ENCODE peak calls at places on chromosomes 2 and 18, in ten cellular contexts. One of them, this sample, is unnamed.

GRCh38 chr2:237465515-237466227 is 21.4 kb upstream of the MLPH start:
- DNase-seq in stimulated activated naive CD4-positive, alpha-beta T cell treated with Interleukin-2 at 50 U/mL for 16 hours: no peak
- DNase-seq in EL: peak
- DNase-seq in RKO: peak
- DNase-seq in SK-N-MC: no peak
- DNase-seq in amniotic epithelial cell: peak
- DNase-seq in GM10248: no peak
- DNase-seq in stimulated activated naive CD8-positive, alpha-beta T cell treated with anti-CD3 and anti-CD28 coated beads, Interleukin-15, amount 100 ng/mL, for 72 hours: no peak
- DNase-seq in BJ: peak
- DNase-seq in activated naive CD4-positive, alpha-beta T cell treated with anti-CD3 and anti-CD28 coated beads, Interleukin-2, amount 50 U/mL, for 16 hours: no peak
- DNase-seq in this sample: no peak

GRCh38 chr2:165572155-165572554 is 102.7 kb downstream of the CSRNP3 start:
- DNase-seq in stimulated activated naive CD4-positive, alpha-beta T cell treated with Interleukin-2 at 50 U/mL for 16 hours: no peak
- DNase-seq in EL: no peak
- DNase-seq in RKO: no peak
- DNase-seq in SK-N-MC: no peak
- DNase-seq in amniotic epithelial cell: no peak
- DNase-seq in GM10248: no peak
- DNase-seq in stimulated activated naive CD8-positive, alpha-beta T cell treated with anti-CD3 and anti-CD28 coated beads, Interleukin-15, amount 100 ng/mL, for 72 hours: no peak
- DNase-seq in BJ: no peak
- DNase-seq in activated naive CD4-positive, alpha-beta T cell treated with anti-CD3 and anti-CD28 coated beads, Interleukin-2, amount 50 U/mL, for 16 hours: no peak
- DNase-seq in this sample: no peak

GRCh38 chr2:21819475-21819874 is 695.7 kb downstream of the TDRD15 start:
- DNase-seq in stimulated activated naive CD4-positive, alpha-beta T cell treated with Interleukin-2 at 50 U/mL for 16 hours: no peak
- DNase-seq in EL: peak
- DNase-seq in RKO: no peak
- DNase-seq in SK-N-MC: no peak
- DNase-seq in amniotic epithelial cell: peak
- DNase-seq in GM10248: no peak
- DNase-seq in stimulated activated naive CD8-positive, alpha-beta T cell treated with anti-CD3 and anti-CD28 coated beads, Interleukin-15, amount 100 ng/mL, for 72 hours: no peak
- DNase-seq in BJ: peak
- DNase-seq in activated naive CD4-positive, alpha-beta T cell treated with anti-CD3 and anti-CD28 coated beads, Interleukin-2, amount 50 U/mL, for 16 hours: no peak
- DNase-seq in this sample: no peak

GRCh38 chr2:112606567-112606966 is 22.2 kb downstream of the CHCHD5 start:
- DNase-seq in stimulated activated naive CD4-positive, alpha-beta T cell treated with Interleukin-2 at 50 U/mL for 16 hours: no peak
- DNase-seq in EL: no peak
- DNase-seq in RKO: no peak
- DNase-seq in SK-N-MC: no peak
- DNase-seq in amniotic epithelial cell: peak
- DNase-seq in GM10248: no peak
- DNase-seq in stimulated activated naive CD8-positive, alpha-beta T cell treated with anti-CD3 and anti-CD28 coated beads, Interleukin-15, amount 100 ng/mL, for 72 hours: no peak
- DNase-seq in BJ: no peak
- DNase-seq in activated naive CD4-positive, alpha-beta T cell treated with anti-CD3 and anti-CD28 coated beads, Interleukin-2, amount 50 U/mL, for 16 hours: no peak
- DNase-seq in this sample: no peak

GRCh38 chr18:10197097-10197496 is 257.3 kb upstream of the APCDD1 start:
- DNase-seq in stimulated activated naive CD4-positive, alpha-beta T cell treated with Interleukin-2 at 50 U/mL for 16 hours: no peak
- DNase-seq in EL: no peak
- DNase-seq in RKO: no peak
- DNase-seq in SK-N-MC: no peak
- DNase-seq in amniotic epithelial cell: no peak
- DNase-seq in GM10248: no peak
- DNase-seq in stimulated activated naive CD8-positive, alpha-beta T cell treated with anti-CD3 and anti-CD28 coated beads, Interleukin-15, amount 100 ng/mL, for 72 hours: no peak
- DNase-seq in BJ: no peak
- DNase-seq in activated naive CD4-positive, alpha-beta T cell treated with anti-CD3 and anti-CD28 coated beads, Interleukin-2, amount 50 U/mL, for 16 hours: no peak
- DNase-seq in this sample: no peak

GRCh38 chr2:42933824-42934254 is 141.5 kb upstream of the HAAO start:
- DNase-seq in stimulated activated naive CD4-positive, alpha-beta T cell treated with Interleukin-2 at 50 U/mL for 16 hours: no peak
- DNase-seq in EL: no peak
- DNase-seq in RKO: no peak
- DNase-seq in SK-N-MC: no peak
- DNase-seq in amniotic epithelial cell: no peak
- DNase-seq in GM10248: no peak
- DNase-seq in stimulated activated naive CD8-positive, alpha-beta T cell treated with anti-CD3 and anti-CD28 coated beads, Interleukin-15, amount 100 ng/mL, for 72 hours: no peak
- DNase-seq in BJ: no peak
- DNase-seq in activated naive CD4-positive, alpha-beta T cell treated with anti-CD3 and anti-CD28 coated beads, Interleukin-2, amount 50 U/mL, for 16 hours: no peak
- DNase-seq in this sample: no peak

GRCh38 chr2:46870051-46870839 is 45.4 kb downstream of the MCFD2 start:
- DNase-seq in stimulated activated naive CD4-positive, alpha-beta T cell treated with Interleukin-2 at 50 U/mL for 16 hours: no peak
- DNase-seq in EL: no peak
- DNase-seq in RKO: no peak
- DNase-seq in SK-N-MC: no peak
- DNase-seq in amniotic epithelial cell: no peak
- DNase-seq in GM10248: no peak
- DNase-seq in stimulated activated naive CD8-positive, alpha-beta T cell treated with anti-CD3 and anti-CD28 coated beads, Interleukin-15, amount 100 ng/mL, for 72 hours: peak
- DNase-seq in BJ: no peak
- DNase-seq in activated naive CD4-positive, alpha-beta T cell treated with anti-CD3 and anti-CD28 coated beads, Interleukin-2, amount 50 U/mL, for 16 hours: no peak
- DNase-seq in this sample: no peak

GRCh38 chr2:20071397-20072383 is 20.3 kb upstream of the LAPTM4A start:
- DNase-seq in stimulated activated naive CD4-positive, alpha-beta T cell treated with Interleukin-2 at 50 U/mL for 16 hours: no peak
- DNase-seq in EL: peak
- DNase-seq in RKO: no peak
- DNase-seq in SK-N-MC: no peak
- DNase-seq in amniotic epithelial cell: peak
- DNase-seq in GM10248: no peak
- DNase-seq in stimulated activated naive CD8-positive, alpha-beta T cell treated with anti-CD3 and anti-CD28 coated beads, Interleukin-15, amount 100 ng/mL, for 72 hours: no peak
- DNase-seq in BJ: peak
- DNase-seq in activated naive CD4-positive, alpha-beta T cell treated with anti-CD3 and anti-CD28 coated beads, Interleukin-2, amount 50 U/mL, for 16 hours: no peak
- DNase-seq in this sample: no peak

GRCh38 chr2:105777071-105777482 is 32.4 kb downstream of the NCK2 start:
- DNase-seq in stimulated activated naive CD4-positive, alpha-beta T cell treated with Interleukin-2 at 50 U/mL for 16 hours: no peak
- DNase-seq in EL: no peak
- DNase-seq in RKO: no peak
- DNase-seq in SK-N-MC: no peak
- DNase-seq in amniotic epithelial cell: no peak
- DNase-seq in GM10248: no peak
- DNase-seq in stimulated activated naive CD8-positive, alpha-beta T cell treated with anti-CD3 and anti-CD28 coated beads, Interleukin-15, amount 100 ng/mL, for 72 hours: no peak
- DNase-seq in BJ: no peak
- DNase-seq in activated naive CD4-positive, alpha-beta T cell treated with anti-CD3 and anti-CD28 coated beads, Interleukin-2, amount 50 U/mL, for 16 hours: no peak
- DNase-seq in this sample: no peak

GRCh38 chr2:19068206-19068605 is 290.2 kb downstream of the OSR1 start:
- DNase-seq in stimulated activated naive CD4-positive, alpha-beta T cell treated with Interleukin-2 at 50 U/mL for 16 hours: no peak
- DNase-seq in EL: no peak
- DNase-seq in RKO: no peak
- DNase-seq in SK-N-MC: no peak
- DNase-seq in amniotic epithelial cell: no peak
- DNase-seq in GM10248: no peak
- DNase-seq in stimulated activated naive CD8-positive, alpha-beta T cell treated with anti-CD3 and anti-CD28 coated beads, Interleukin-15, amount 100 ng/mL, for 72 hours: no peak
- DNase-seq in BJ: no peak
- DNase-seq in activated naive CD4-positive, alpha-beta T cell treated with anti-CD3 and anti-CD28 coated beads, Interleukin-2, amount 50 U/mL, for 16 hours: no peak
- DNase-seq in this sample: no peak

GRCh38 chr2:21356857-21357255 is 233.1 kb downstream of the TDRD15 start:
- DNase-seq in stimulated activated naive CD4-positive, alpha-beta T cell treated with Interleukin-2 at 50 U/mL for 16 hours: no peak
- DNase-seq in EL: no peak
- DNase-seq in RKO: no peak
- DNase-seq in SK-N-MC: no peak
- DNase-seq in amniotic epithelial cell: no peak
- DNase-seq in GM10248: no peak
- DNase-seq in stimulated activated naive CD8-positive, alpha-beta T cell treated with anti-CD3 and anti-CD28 coated beads, Interleukin-15, amount 100 ng/mL, for 72 hours: no peak
- DNase-seq in BJ: no peak
- DNase-seq in activated naive CD4-positive, alpha-beta T cell treated with anti-CD3 and anti-CD28 coated beads, Interleukin-2, amount 50 U/mL, for 16 hours: no peak
- DNase-seq in this sample: no peak

GRCh38 chr2:202147775-202148174 is 74.7 kb downstream of the KIAA2012 start:
- DNase-seq in stimulated activated naive CD4-positive, alpha-beta T cell treated with Interleukin-2 at 50 U/mL for 16 hours: no peak
- DNase-seq in EL: peak
- DNase-seq in RKO: no peak
- DNase-seq in SK-N-MC: no peak
- DNase-seq in amniotic epithelial cell: no peak
- DNase-seq in GM10248: no peak
- DNase-seq in stimulated activated naive CD8-positive, alpha-beta T cell treated with anti-CD3 and anti-CD28 coated beads, Interleukin-15, amount 100 ng/mL, for 72 hours: no peak
- DNase-seq in BJ: no peak
- DNase-seq in activated naive CD4-positive, alpha-beta T cell treated with anti-CD3 and anti-CD28 coated beads, Interleukin-2, amount 50 U/mL, for 16 hours: no peak
- DNase-seq in this sample: no peak

GRCh38 chr18:79508565-79509535 is 113.1 kb downstream of the NFATC1 start:
- DNase-seq in stimulated activated naive CD4-positive, alpha-beta T cell treated with Interleukin-2 at 50 U/mL for 16 hours: no peak
- DNase-seq in EL: no peak
- DNase-seq in RKO: no peak
- DNase-seq in SK-N-MC: no peak
- DNase-seq in amniotic epithelial cell: no peak
- DNase-seq in GM10248: peak
- DNase-seq in stimulated activated naive CD8-positive, alpha-beta T cell treated with anti-CD3 and anti-CD28 coated beads, Interleukin-15, amount 100 ng/mL, for 72 hours: no peak
- DNase-seq in BJ: no peak
- DNase-seq in activated naive CD4-positive, alpha-beta T cell treated with anti-CD3 and anti-CD28 coated beads, Interleukin-2, amount 50 U/mL, for 16 hours: peak
- DNase-seq in this sample: no peak

GRCh38 chr18:596288-596881 is 403 bp upstream of the CLUL1 start:
- DNase-seq in stimulated activated naive CD4-positive, alpha-beta T cell treated with Interleukin-2 at 50 U/mL for 16 hours: peak
- DNase-seq in EL: no peak
- DNase-seq in RKO: no peak
- DNase-seq in SK-N-MC: no peak
- DNase-seq in amniotic epithelial cell: no peak
- DNase-seq in GM10248: peak
- DNase-seq in stimulated activated naive CD8-positive, alpha-beta T cell treated with anti-CD3 and anti-CD28 coated beads, Interleukin-15, amount 100 ng/mL, for 72 hours: no peak
- DNase-seq in BJ: no peak
- DNase-seq in activated naive CD4-positive, alpha-beta T cell treated with anti-CD3 and anti-CD28 coated beads, Interleukin-2, amount 50 U/mL, for 16 hours: no peak
- DNase-seq in this sample: no peak

GRCh38 chr2:206981089-206981674 is 41.9 kb downstream of the CPO start:
- DNase-seq in stimulated activated naive CD4-positive, alpha-beta T cell treated with Interleukin-2 at 50 U/mL for 16 hours: no peak
- DNase-seq in EL: no peak
- DNase-seq in RKO: no peak
- DNase-seq in SK-N-MC: no peak
- DNase-seq in amniotic epithelial cell: no peak
- DNase-seq in GM10248: no peak
- DNase-seq in stimulated activated naive CD8-positive, alpha-beta T cell treated with anti-CD3 and anti-CD28 coated beads, Interleukin-15, amount 100 ng/mL, for 72 hours: no peak
- DNase-seq in BJ: no peak
- DNase-seq in activated naive CD4-positive, alpha-beta T cell treated with anti-CD3 and anti-CD28 coated beads, Interleukin-2, amount 50 U/mL, for 16 hours: no peak
- DNase-seq in this sample: no peak

GRCh38 chr2:56474412-56475158 is 290.8 kb downstream of the CCDC85A start:
- DNase-seq in stimulated activated naive CD4-positive, alpha-beta T cell treated with Interleukin-2 at 50 U/mL for 16 hours: no peak
- DNase-seq in EL: peak
- DNase-seq in RKO: no peak
- DNase-seq in SK-N-MC: no peak
- DNase-seq in amniotic epithelial cell: peak
- DNase-seq in GM10248: no peak
- DNase-seq in stimulated activated naive CD8-positive, alpha-beta T cell treated with anti-CD3 and anti-CD28 coated beads, Interleukin-15, amount 100 ng/mL, for 72 hours: no peak
- DNase-seq in BJ: peak
- DNase-seq in activated naive CD4-positive, alpha-beta T cell treated with anti-CD3 and anti-CD28 coated beads, Interleukin-2, amount 50 U/mL, for 16 hours: no peak
- DNase-seq in this sample: no peak

GRCh38 chr2:78890940-78891339 is 134.6 kb upstream of the REG3G start:
- DNase-seq in stimulated activated naive CD4-positive, alpha-beta T cell treated with Interleukin-2 at 50 U/mL for 16 hours: no peak
- DNase-seq in EL: no peak
- DNase-seq in RKO: no peak
- DNase-seq in SK-N-MC: no peak
- DNase-seq in amniotic epithelial cell: no peak
- DNase-seq in GM10248: no peak
- DNase-seq in stimulated activated naive CD8-positive, alpha-beta T cell treated with anti-CD3 and anti-CD28 coated beads, Interleukin-15, amount 100 ng/mL, for 72 hours: no peak
- DNase-seq in BJ: no peak
- DNase-seq in activated naive CD4-positive, alpha-beta T cell treated with anti-CD3 and anti-CD28 coated beads, Interleukin-2, amount 50 U/mL, for 16 hours: no peak
- DNase-seq in this sample: no peak

GRCh38 chr18:77071711-77072292 is 60.8 kb downstream of the MBP start:
- DNase-seq in stimulated activated naive CD4-positive, alpha-beta T cell treated with Interleukin-2 at 50 U/mL for 16 hours: peak
- DNase-seq in EL: peak
- DNase-seq in RKO: no peak
- DNase-seq in SK-N-MC: no peak
- DNase-seq in amniotic epithelial cell: peak
- DNase-seq in GM10248: no peak
- DNase-seq in stimulated activated naive CD8-positive, alpha-beta T cell treated with anti-CD3 and anti-CD28 coated beads, Interleukin-15, amount 100 ng/mL, for 72 hours: peak
- DNase-seq in BJ: peak
- DNase-seq in activated naive CD4-positive, alpha-beta T cell treated with anti-CD3 and anti-CD28 coated beads, Interleukin-2, amount 50 U/mL, for 16 hours: peak
- DNase-seq in this sample: no peak

GRCh38 chr2:216624251-216624650 is 9.0 kb upstream of the IGFBP2 start:
- DNase-seq in stimulated activated naive CD4-positive, alpha-beta T cell treated with Interleukin-2 at 50 U/mL for 16 hours: no peak
- DNase-seq in EL: no peak
- DNase-seq in RKO: no peak
- DNase-seq in SK-N-MC: no peak
- DNase-seq in amniotic epithelial cell: no peak
- DNase-seq in GM10248: no peak
- DNase-seq in stimulated activated naive CD8-positive, alpha-beta T cell treated with anti-CD3 and anti-CD28 coated beads, Interleukin-15, amount 100 ng/mL, for 72 hours: no peak
- DNase-seq in BJ: no peak
- DNase-seq in activated naive CD4-positive, alpha-beta T cell treated with anti-CD3 and anti-CD28 coated beads, Interleukin-2, amount 50 U/mL, for 16 hours: no peak
- DNase-seq in this sample: no peak

GRCh38 chr2:199186226-199186864 is 271.4 kb downstream of the SATB2 start:
- DNase-seq in stimulated activated naive CD4-positive, alpha-beta T cell treated with Interleukin-2 at 50 U/mL for 16 hours: no peak
- DNase-seq in EL: no peak
- DNase-seq in RKO: no peak
- DNase-seq in SK-N-MC: no peak
- DNase-seq in amniotic epithelial cell: no peak
- DNase-seq in GM10248: no peak
- DNase-seq in stimulated activated naive CD8-positive, alpha-beta T cell treated with anti-CD3 and anti-CD28 coated beads, Interleukin-15, amount 100 ng/mL, for 72 hours: no peak
- DNase-seq in BJ: no peak
- DNase-seq in activated naive CD4-positive, alpha-beta T cell treated with anti-CD3 and anti-CD28 coated beads, Interleukin-2, amount 50 U/mL, for 16 hours: no peak
- DNase-seq in this sample: no peak

GRCh38 chr18:34590503-34590902 is 119.6 kb upstream of the DTNA start:
- DNase-seq in stimulated activated naive CD4-positive, alpha-beta T cell treated with Interleukin-2 at 50 U/mL for 16 hours: no peak
- DNase-seq in EL: no peak
- DNase-seq in RKO: no peak
- DNase-seq in SK-N-MC: no peak
- DNase-seq in amniotic epithelial cell: no peak
- DNase-seq in GM10248: no peak
- DNase-seq in stimulated activated naive CD8-positive, alpha-beta T cell treated with anti-CD3 and anti-CD28 coated beads, Interleukin-15, amount 100 ng/mL, for 72 hours: no peak
- DNase-seq in BJ: no peak
- DNase-seq in activated naive CD4-positive, alpha-beta T cell treated with anti-CD3 and anti-CD28 coated beads, Interleukin-2, amount 50 U/mL, for 16 hours: no peak
- DNase-seq in this sample: no peak

GRCh38 chr2:134706587-134707329 is 12.0 kb downstream of the TMEM163 start:
- DNase-seq in stimulated activated naive CD4-positive, alpha-beta T cell treated with Interleukin-2 at 50 U/mL for 16 hours: no peak
- DNase-seq in EL: peak
- DNase-seq in RKO: no peak
- DNase-seq in SK-N-MC: no peak
- DNase-seq in amniotic epithelial cell: no peak
- DNase-seq in GM10248: no peak
- DNase-seq in stimulated activated naive CD8-positive, alpha-beta T cell treated with anti-CD3 and anti-CD28 coated beads, Interleukin-15, amount 100 ng/mL, for 72 hours: no peak
- DNase-seq in BJ: no peak
- DNase-seq in activated naive CD4-positive, alpha-beta T cell treated with anti-CD3 and anti-CD28 coated beads, Interleukin-2, amount 50 U/mL, for 16 hours: no peak
- DNase-seq in this sample: no peak

GRCh38 chr2:136214284-136214683 is 96.3 kb upstream of the CXCR4 start:
- DNase-seq in stimulated activated naive CD4-positive, alpha-beta T cell treated with Interleukin-2 at 50 U/mL for 16 hours: no peak
- DNase-seq in EL: no peak
- DNase-seq in RKO: no peak
- DNase-seq in SK-N-MC: no peak
- DNase-seq in amniotic epithelial cell: no peak
- DNase-seq in GM10248: no peak
- DNase-seq in stimulated activated naive CD8-positive, alpha-beta T cell treated with anti-CD3 and anti-CD28 coated beads, Interleukin-15, amount 100 ng/mL, for 72 hours: no peak
- DNase-seq in BJ: no peak
- DNase-seq in activated naive CD4-positive, alpha-beta T cell treated with anti-CD3 and anti-CD28 coated beads, Interleukin-2, amount 50 U/mL, for 16 hours: no peak
- DNase-seq in this sample: no peak

GRCh38 chr18:10078053-10078452 is 164.2 kb downstream of the VAPA start:
- DNase-seq in stimulated activated naive CD4-positive, alpha-beta T cell treated with Interleukin-2 at 50 U/mL for 16 hours: no peak
- DNase-seq in EL: no peak
- DNase-seq in RKO: no peak
- DNase-seq in SK-N-MC: no peak
- DNase-seq in amniotic epithelial cell: no peak
- DNase-seq in GM10248: no peak
- DNase-seq in stimulated activated naive CD8-positive, alpha-beta T cell treated with anti-CD3 and anti-CD28 coated beads, Interleukin-15, amount 100 ng/mL, for 72 hours: no peak
- DNase-seq in BJ: no peak
- DNase-seq in activated naive CD4-positive, alpha-beta T cell treated with anti-CD3 and anti-CD28 coated beads, Interleukin-2, amount 50 U/mL, for 16 hours: no peak
- DNase-seq in this sample: no peak

GRCh38 chr2:37464064-37464463 is 119.6 kb downstream of the QPCT start:
- DNase-seq in stimulated activated naive CD4-positive, alpha-beta T cell treated with Interleukin-2 at 50 U/mL for 16 hours: no peak
- DNase-seq in EL: no peak
- DNase-seq in RKO: no peak
- DNase-seq in SK-N-MC: no peak
- DNase-seq in amniotic epithelial cell: no peak
- DNase-seq in GM10248: no peak
- DNase-seq in stimulated activated naive CD8-positive, alpha-beta T cell treated with anti-CD3 and anti-CD28 coated beads, Interleukin-15, amount 100 ng/mL, for 72 hours: no peak
- DNase-seq in BJ: no peak
- DNase-seq in activated naive CD4-positive, alpha-beta T cell treated with anti-CD3 and anti-CD28 coated beads, Interleukin-2, amount 50 U/mL, for 16 hours: no peak
- DNase-seq in this sample: no peak

GRCh38 chr2:43110442-43110871 is 115.9 kb downstream of the ZFP36L2 start:
- DNase-seq in stimulated activated naive CD4-positive, alpha-beta T cell treated with Interleukin-2 at 50 U/mL for 16 hours: no peak
- DNase-seq in EL: peak
- DNase-seq in RKO: no peak
- DNase-seq in SK-N-MC: no peak
- DNase-seq in amniotic epithelial cell: peak
- DNase-seq in GM10248: no peak
- DNase-seq in stimulated activated naive CD8-positive, alpha-beta T cell treated with anti-CD3 and anti-CD28 coated beads, Interleukin-15, amount 100 ng/mL, for 72 hours: no peak
- DNase-seq in BJ: peak
- DNase-seq in activated naive CD4-positive, alpha-beta T cell treated with anti-CD3 and anti-CD28 coated beads, Interleukin-2, amount 50 U/mL, for 16 hours: no peak
- DNase-seq in this sample: no peak

GRCh38 chr2:46142546-46143329 is 154.5 kb upstream of the EPAS1 start:
- DNase-seq in stimulated activated naive CD4-positive, alpha-beta T cell treated with Interleukin-2 at 50 U/mL for 16 hours: no peak
- DNase-seq in EL: no peak
- DNase-seq in RKO: no peak
- DNase-seq in SK-N-MC: no peak
- DNase-seq in amniotic epithelial cell: no peak
- DNase-seq in GM10248: no peak
- DNase-seq in stimulated activated naive CD8-positive, alpha-beta T cell treated with anti-CD3 and anti-CD28 coated beads, Interleukin-15, amount 100 ng/mL, for 72 hours: no peak
- DNase-seq in BJ: no peak
- DNase-seq in activated naive CD4-positive, alpha-beta T cell treated with anti-CD3 and anti-CD28 coated beads, Interleukin-2, amount 50 U/mL, for 16 hours: no peak
- DNase-seq in this sample: no peak

GRCh38 chr2:233451950-233452349 is 97.7 kb downstream of the DGKD start:
- DNase-seq in stimulated activated naive CD4-positive, alpha-beta T cell treated with Interleukin-2 at 50 U/mL for 16 hours: no peak
- DNase-seq in EL: no peak
- DNase-seq in RKO: no peak
- DNase-seq in SK-N-MC: no peak
- DNase-seq in amniotic epithelial cell: no peak
- DNase-seq in GM10248: no peak
- DNase-seq in stimulated activated naive CD8-positive, alpha-beta T cell treated with anti-CD3 and anti-CD28 coated beads, Interleukin-15, amount 100 ng/mL, for 72 hours: no peak
- DNase-seq in BJ: no peak
- DNase-seq in activated naive CD4-positive, alpha-beta T cell treated with anti-CD3 and anti-CD28 coated beads, Interleukin-2, amount 50 U/mL, for 16 hours: peak
- DNase-seq in this sample: no peak